ENCODE peak calls at places on chromosomes 4 and X, in six cellular contexts. X is HT1080, H is T-cell, Z is GM23248, Q is stomach, D is T-helper 9 cell. W is an unnamed sample.

GRCh38 chrX:7278356-7278755 is 130.4 kb upstream of the PUDP start:
- DNase-seq in D (no peak), Z (no peak), H (no peak), Q (no peak), X (no peak), W (no peak)

GRCh38 chr4:142236268-142236667 is 599.9 kb downstream of the IL15 start:
- DNase-seq in X (no peak), Q (no peak), D (no peak), Z (peak), H (no peak), W (no peak)

GRCh38 chr4:99120501-99120900 is 23.6 kb downstream of the ADH4 start:
- DNase-seq in H (no peak), D (no peak), Z (no peak), X (no peak), Q (no peak), W (no peak)

GRCh38 chrX:41022579-41022978 is 62.7 kb upstream of the USP9X start:
- DNase-seq in D (no peak), Q (no peak), X (peak), Z (peak), H (no peak), W (peak)

GRCh38 chr4:119207051-119207450 is 5.5 kb upstream of the USP53 start:
- DNase-seq in X (no peak), Q (no peak), H (no peak), D (no peak), Z (peak), W (no peak)

GRCh38 chr4:139839664-139840063 is 174.0 kb downstream of the MGST2 start:
- DNase-seq in H (no peak), Z (no peak), X (no peak), D (no peak), Q (no peak), W (no peak)

GRCh38 chrX:3526749-3527148 is 180.3 kb upstream of the MXRA5 start:
- DNase-seq in X (no peak), D (no peak), Z (peak), Q (no peak), H (no peak), W (peak)

GRCh38 chrX:136491832-136492231 is 4.1 kb downstream of the BRS3 start:
- DNase-seq in X (no peak), D (no peak), Q (no peak), H (no peak), Z (no peak), W (peak)

GRCh38 chr4:54658321-54659093 is 750 bp downstream of the KIT start:
- DNase-seq in H (peak), Z (peak), D (no peak), Q (peak), X (peak), W (peak)

W was measured in ELR.